ENCODE peak calls at places on chromosome 5, in nine cellular contexts. One of them, this sample, is unnamed.

GRCh38 chr5:17365756-17366155 is 132.3 kb upstream of the TAF11L2 start:
- DNase-seq in HFFc6: peak
- DNase-seq in HCT116: no peak
- DNase-seq in amniotic stem cell: no peak
- DNase-seq in mammary epithelial cell: no peak
- DNase-seq in naive thymus-derived CD4-positive, alpha-beta T cell: no peak
- DNase-seq in NCI-H1105: no peak
- DNase-seq in AG09309: no peak
- DNase-seq in Panc1: no peak
- DNase-seq in this sample: no peak

GRCh38 chr5:144102361-144102760 is 68.1 kb downstream of the YIPF5 start:
- DNase-seq in amniotic stem cell: no peak
- DNase-seq in NCI-H1105: no peak
- DNase-seq in mammary epithelial cell: no peak
- DNase-seq in HFFc6: no peak
- DNase-seq in HCT116: no peak
- DNase-seq in naive thymus-derived CD4-positive, alpha-beta T cell: no peak
- DNase-seq in AG09309: no peak
- DNase-seq in Panc1: no peak
- DNase-seq in this sample: no peak

GRCh38 chr5:1827410-1828397 is 26.5 kb downstream of the NDUFS6 start:
- DNase-seq in HCT116: no peak
- DNase-seq in mammary epithelial cell: no peak
- DNase-seq in amniotic stem cell: no peak
- DNase-seq in NCI-H1105: no peak
- DNase-seq in Panc1: no peak
- DNase-seq in AG09309: no peak
- DNase-seq in HFFc6: no peak
- DNase-seq in naive thymus-derived CD4-positive, alpha-beta T cell: peak
- DNase-seq in this sample: no peak

GRCh38 chr5:176541338-176542134 is 4.3 kb upstream of the RNF44 start:
- DNase-seq in mammary epithelial cell: peak
- DNase-seq in amniotic stem cell: no peak
- DNase-seq in HCT116: no peak
- DNase-seq in AG09309: no peak
- DNase-seq in NCI-H1105: no peak
- DNase-seq in naive thymus-derived CD4-positive, alpha-beta T cell: peak
- DNase-seq in HFFc6: no peak
- DNase-seq in Panc1: no peak
- DNase-seq in this sample: peak

GRCh38 chr5:31638286-31638685 is 645 bp upstream of the PDZD2 start:
- DNase-seq in HCT116: no peak
- DNase-seq in AG09309: no peak
- DNase-seq in NCI-H1105: no peak
- DNase-seq in naive thymus-derived CD4-positive, alpha-beta T cell: no peak
- DNase-seq in HFFc6: no peak
- DNase-seq in Panc1: no peak
- DNase-seq in amniotic stem cell: no peak
- DNase-seq in mammary epithelial cell: no peak
- DNase-seq in this sample: peak

GRCh38 chr5:168654225-168654624 is 75.1 kb upstream of the PANK3 start:
- DNase-seq in HCT116: no peak
- DNase-seq in mammary epithelial cell: no peak
- DNase-seq in naive thymus-derived CD4-positive, alpha-beta T cell: no peak
- DNase-seq in Panc1: no peak
- DNase-seq in HFFc6: no peak
- DNase-seq in NCI-H1105: no peak
- DNase-seq in amniotic stem cell: no peak
- DNase-seq in AG09309: peak
- DNase-seq in this sample: peak

GRCh38 chr5:181081989-181082388 is 41.9 kb downstream of the BTNL9 start:
- DNase-seq in HCT116: no peak
- DNase-seq in AG09309: no peak
- DNase-seq in mammary epithelial cell: no peak
- DNase-seq in HFFc6: no peak
- DNase-seq in NCI-H1105: no peak
- DNase-seq in Panc1: no peak
- DNase-seq in amniotic stem cell: no peak
- DNase-seq in naive thymus-derived CD4-positive, alpha-beta T cell: no peak
- DNase-seq in this sample: no peak

GRCh38 chr5:132365213-132365612 is 4.3 kb upstream of the SLC22A5 start:
- DNase-seq in Panc1: no peak
- DNase-seq in mammary epithelial cell: peak
- DNase-seq in HFFc6: peak
- DNase-seq in NCI-H1105: no peak
- DNase-seq in amniotic stem cell: no peak
- DNase-seq in naive thymus-derived CD4-positive, alpha-beta T cell: no peak
- DNase-seq in HCT116: peak
- DNase-seq in AG09309: no peak
- DNase-seq in this sample: no peak

GRCh38 chr5:171521219-171521633 is 101.8 kb downstream of the FGF18 start:
- DNase-seq in naive thymus-derived CD4-positive, alpha-beta T cell: no peak
- DNase-seq in HCT116: peak
- DNase-seq in NCI-H1105: no peak
- DNase-seq in AG09309: peak
- DNase-seq in amniotic stem cell: peak
- DNase-seq in Panc1: no peak
- DNase-seq in HFFc6: peak
- DNase-seq in mammary epithelial cell: peak
- DNase-seq in this sample: no peak

GRCh38 chr5:76385540-76385939 is 17.5 kb upstream of the IQGAP2 start:
- DNase-seq in Panc1: no peak
- DNase-seq in mammary epithelial cell: no peak
- DNase-seq in amniotic stem cell: no peak
- DNase-seq in naive thymus-derived CD4-positive, alpha-beta T cell: no peak
- DNase-seq in HFFc6: no peak
- DNase-seq in HCT116: no peak
- DNase-seq in NCI-H1105: no peak
- DNase-seq in AG09309: no peak
- DNase-seq in this sample: no peak

GRCh38 chr5:121707196-121707595 is 144.5 kb upstream of the FTMT start:
- DNase-seq in amniotic stem cell: no peak
- DNase-seq in naive thymus-derived CD4-positive, alpha-beta T cell: no peak
- DNase-seq in HCT116: no peak
- DNase-seq in Panc1: no peak
- DNase-seq in AG09309: no peak
- DNase-seq in mammary epithelial cell: no peak
- DNase-seq in NCI-H1105: no peak
- DNase-seq in HFFc6: no peak
- DNase-seq in this sample: no peak

GRCh38 chr5:122723606-122724352 is 51.1 kb upstream of the SNX2 start:
- DNase-seq in mammary epithelial cell: peak
- DNase-seq in Panc1: no peak
- DNase-seq in HCT116: no peak
- DNase-seq in AG09309: peak
- DNase-seq in HFFc6: peak
- DNase-seq in NCI-H1105: no peak
- DNase-seq in naive thymus-derived CD4-positive, alpha-beta T cell: no peak
- DNase-seq in amniotic stem cell: peak
- DNase-seq in this sample: peak

GRCh38 chr5:83718936-83719495 is 1.6 kb downstream of the HAPLN1 start:
- DNase-seq in mammary epithelial cell: no peak
- DNase-seq in HFFc6: no peak
- DNase-seq in HCT116: no peak
- DNase-seq in amniotic stem cell: no peak
- DNase-seq in naive thymus-derived CD4-positive, alpha-beta T cell: no peak
- DNase-seq in Panc1: no peak
- DNase-seq in NCI-H1105: no peak
- DNase-seq in AG09309: no peak
- DNase-seq in this sample: no peak

GRCh38 chr5:26805076-26805475 is 233.3 kb downstream of the CDH9 start:
- DNase-seq in NCI-H1105: peak
- DNase-seq in mammary epithelial cell: no peak
- DNase-seq in HFFc6: no peak
- DNase-seq in HCT116: no peak
- DNase-seq in Panc1: no peak
- DNase-seq in AG09309: no peak
- DNase-seq in amniotic stem cell: no peak
- DNase-seq in naive thymus-derived CD4-positive, alpha-beta T cell: no peak
- DNase-seq in this sample: no peak

GRCh38 chr5:91245074-91245452 is 138.1 kb downstream of the ARRDC3 start:
- DNase-seq in NCI-H1105: no peak
- DNase-seq in HFFc6: no peak
- DNase-seq in amniotic stem cell: no peak
- DNase-seq in mammary epithelial cell: no peak
- DNase-seq in AG09309: no peak
- DNase-seq in Panc1: no peak
- DNase-seq in HCT116: no peak
- DNase-seq in naive thymus-derived CD4-positive, alpha-beta T cell: no peak
- DNase-seq in this sample: no peak

GRCh38 chr5:164422400-164422799 is 917.0 kb downstream of the MAT2B start:
- DNase-seq in amniotic stem cell: no peak
- DNase-seq in mammary epithelial cell: no peak
- DNase-seq in naive thymus-derived CD4-positive, alpha-beta T cell: no peak
- DNase-seq in AG09309: no peak
- DNase-seq in Panc1: no peak
- DNase-seq in NCI-H1105: no peak
- DNase-seq in HCT116: no peak
- DNase-seq in HFFc6: no peak
- DNase-seq in this sample: no peak

GRCh38 chr5:101429241-101429640 is 526.2 kb upstream of the ST8SIA4 start:
- DNase-seq in AG09309: peak
- DNase-seq in Panc1: no peak
- DNase-seq in mammary epithelial cell: no peak
- DNase-seq in HCT116: no peak
- DNase-seq in naive thymus-derived CD4-positive, alpha-beta T cell: no peak
- DNase-seq in HFFc6: no peak
- DNase-seq in NCI-H1105: no peak
- DNase-seq in amniotic stem cell: no peak
- DNase-seq in this sample: no peak

GRCh38 chr5:171984748-171985419 is 21.6 kb downstream of the FBXW11 start:
- DNase-seq in HFFc6: peak
- DNase-seq in NCI-H1105: no peak
- DNase-seq in amniotic stem cell: peak
- DNase-seq in HCT116: no peak
- DNase-seq in naive thymus-derived CD4-positive, alpha-beta T cell: peak
- DNase-seq in mammary epithelial cell: peak
- DNase-seq in Panc1: peak
- DNase-seq in AG09309: peak
- DNase-seq in this sample: no peak

GRCh38 chr5:176412517-176413254 is 3.7 kb downstream of the CLTB start:
- DNase-seq in HFFc6: no peak
- DNase-seq in NCI-H1105: no peak
- DNase-seq in mammary epithelial cell: no peak
- DNase-seq in HCT116: no peak
- DNase-seq in amniotic stem cell: no peak
- DNase-seq in Panc1: no peak
- DNase-seq in AG09309: no peak
- DNase-seq in naive thymus-derived CD4-positive, alpha-beta T cell: no peak
- DNase-seq in this sample: no peak

GRCh38 chr5:153543288-153543687 is 52.8 kb downstream of the GRIA1 start:
- DNase-seq in mammary epithelial cell: no peak
- DNase-seq in AG09309: no peak
- DNase-seq in HFFc6: no peak
- DNase-seq in Panc1: no peak
- DNase-seq in naive thymus-derived CD4-positive, alpha-beta T cell: no peak
- DNase-seq in HCT116: no peak
- DNase-seq in NCI-H1105: no peak
- DNase-seq in amniotic stem cell: no peak
- DNase-seq in this sample: no peak

GRCh38 chr5:56481147-56481997 is 248.2 kb upstream of the ANKRD55 start:
- DNase-seq in Panc1: no peak
- DNase-seq in HFFc6: no peak
- DNase-seq in mammary epithelial cell: peak
- DNase-seq in naive thymus-derived CD4-positive, alpha-beta T cell: peak
- DNase-seq in NCI-H1105: no peak
- DNase-seq in AG09309: no peak
- DNase-seq in amniotic stem cell: no peak
- DNase-seq in HCT116: no peak
- DNase-seq in this sample: peak

GRCh38 chr5:93574939-93575241 is 6.1 kb downstream of the NR2F1-AS1 start:
- DNase-seq in HFFc6: no peak
- DNase-seq in amniotic stem cell: no peak
- DNase-seq in NCI-H1105: no peak
- DNase-seq in naive thymus-derived CD4-positive, alpha-beta T cell: no peak
- DNase-seq in HCT116: no peak
- DNase-seq in mammary epithelial cell: no peak
- DNase-seq in AG09309: no peak
- DNase-seq in Panc1: no peak
- DNase-seq in this sample: no peak

GRCh38 chr5:107154598-107154997 is 516.1 kb downstream of the EFNA5 start:
- DNase-seq in HCT116: no peak
- DNase-seq in NCI-H1105: no peak
- DNase-seq in mammary epithelial cell: no peak
- DNase-seq in Panc1: no peak
- DNase-seq in HFFc6: no peak
- DNase-seq in naive thymus-derived CD4-positive, alpha-beta T cell: no peak
- DNase-seq in amniotic stem cell: no peak
- DNase-seq in AG09309: no peak
- DNase-seq in this sample: no peak

GRCh38 chr5:11483630-11484029 is 420.6 kb downstream of the CTNND2 start:
- DNase-seq in AG09309: no peak
- DNase-seq in amniotic stem cell: no peak
- DNase-seq in HFFc6: no peak
- DNase-seq in HCT116: no peak
- DNase-seq in NCI-H1105: no peak
- DNase-seq in Panc1: no peak
- DNase-seq in mammary epithelial cell: no peak
- DNase-seq in naive thymus-derived CD4-positive, alpha-beta T cell: no peak
- DNase-seq in this sample: no peak

GRCh38 chr5:163005949-163006348 is 431.4 kb upstream of the CCNG1 start:
- DNase-seq in Panc1: no peak
- DNase-seq in HCT116: no peak
- DNase-seq in mammary epithelial cell: peak
- DNase-seq in NCI-H1105: no peak
- DNase-seq in AG09309: no peak
- DNase-seq in HFFc6: no peak
- DNase-seq in naive thymus-derived CD4-positive, alpha-beta T cell: no peak
- DNase-seq in amniotic stem cell: no peak
- DNase-seq in this sample: no peak

GRCh38 chr5:112554089-112554977 is 135.3 kb upstream of the EPB41L4A start:
- DNase-seq in naive thymus-derived CD4-positive, alpha-beta T cell: no peak
- DNase-seq in amniotic stem cell: no peak
- DNase-seq in Panc1: no peak
- DNase-seq in HFFc6: peak
- DNase-seq in AG09309: no peak
- DNase-seq in NCI-H1105: no peak
- DNase-seq in mammary epithelial cell: no peak
- DNase-seq in HCT116: no peak
- DNase-seq in this sample: no peak

GRCh38 chr5:120368923-120369715 is 95.0 kb upstream of the PRR16 start:
- DNase-seq in HCT116: no peak
- DNase-seq in naive thymus-derived CD4-positive, alpha-beta T cell: no peak
- DNase-seq in AG09309: no peak
- DNase-seq in NCI-H1105: no peak
- DNase-seq in Panc1: no peak
- DNase-seq in HFFc6: no peak
- DNase-seq in mammary epithelial cell: peak
- DNase-seq in amniotic stem cell: no peak
- DNase-seq in this sample: no peak

GRCh38 chr5:126460459-126460858 is 37.2 kb downstream of the GRAMD2B start:
- DNase-seq in NCI-H1105: no peak
- DNase-seq in amniotic stem cell: no peak
- DNase-seq in HCT116: no peak
- DNase-seq in HFFc6: no peak
- DNase-seq in Panc1: no peak
- DNase-seq in AG09309: no peak
- DNase-seq in naive thymus-derived CD4-positive, alpha-beta T cell: no peak
- DNase-seq in mammary epithelial cell: no peak
- DNase-seq in this sample: no peak

GRCh38 chr5:147963948-147964693 is 57.8 kb upstream of the C5orf46 start:
- DNase-seq in AG09309: no peak
- DNase-seq in NCI-H1105: no peak
- DNase-seq in Panc1: no peak
- DNase-seq in HFFc6: no peak
- DNase-seq in naive thymus-derived CD4-positive, alpha-beta T cell: no peak
- DNase-seq in mammary epithelial cell: peak
- DNase-seq in HCT116: no peak
- DNase-seq in amniotic stem cell: no peak
- DNase-seq in this sample: no peak

GRCh38 chr5:72224946-72225427 is 95.1 kb downstream of the MRPS27 start:
- DNase-seq in mammary epithelial cell: no peak
- DNase-seq in Panc1: no peak
- DNase-seq in HFFc6: peak
- DNase-seq in naive thymus-derived CD4-positive, alpha-beta T cell: no peak
- DNase-seq in NCI-H1105: no peak
- DNase-seq in AG09309: no peak
- DNase-seq in amniotic stem cell: no peak
- DNase-seq in HCT116: no peak
- DNase-seq in this sample: no peak

GRCh38 chr5:98341038-98341710 is 432.3 kb upstream of the RGMB start:
- DNase-seq in amniotic stem cell: peak
- DNase-seq in HCT116: no peak
- DNase-seq in naive thymus-derived CD4-positive, alpha-beta T cell: no peak
- DNase-seq in NCI-H1105: no peak
- DNase-seq in HFFc6: peak
- DNase-seq in Panc1: no peak
- DNase-seq in mammary epithelial cell: peak
- DNase-seq in AG09309: peak
- DNase-seq in this sample: no peak

This sample was measured in tibial nerve.